ENCODE peak calls at places on chromosome 13, in five cellular contexts. H is stimulated activated CD8-positive, alpha-beta memory T cell treated with anti-CD3 and anti-CD28 coated beads, Interleukin-12 subunit alpha, Interleukin-12 subunit beta, amount 100 ng/mL, for 4 hours; M is neural crest cell; V is fibroblast of the aortic adventitia; C is heart right ventricle. K is an unnamed sample.
A peak's percentile ranks its signal among the peaks of the same experiment; 100 is the strongest.

GRCh38 chr13:100173203-100173602 is 84.3 kb downstream of the PCCA start:
- DNase-seq in C (no peak), V (no peak), H (no peak), M (no peak), K (no peak)

GRCh38 chr13:34886987-34887386 is 55.1 kb upstream of the NBEA start:
- DNase-seq in H (no peak), V (no peak), C (no peak), M (no peak), K (no peak)

GRCh38 chr13:109666656-109667448 is 119.5 kb downstream of the IRS2 start:
- DNase-seq in V (no peak), C (no peak), H (no peak), M (no peak), K (no peak)

GRCh38 chr13:40666905-40667621 is 622 bp upstream of the FOXO1 start:
- DNase-seq in H (no peak), M (peak; percentile 66), C (peak; percentile 56), V (no peak), K (peak; percentile 31)

GRCh38 chr13:73090116-73090811 is 31.5 kb downstream of the KLF5 start:
- DNase-seq in M (no peak), H (no peak), V (peak; percentile 69), C (no peak), K (no peak)

GRCh38 chr13:113636266-113636963 is 21.6 kb downstream of the ATP4B start:
- DNase-seq in M (no peak), C (no peak), V (no peak), H (no peak), K (peak; percentile 4)

GRCh38 chr13:75145926-75146325 is 336.0 kb downstream of the TBC1D4 start:
- DNase-seq in H (no peak), C (no peak), M (no peak), V (peak; percentile 74), K (no peak)

GRCh38 chr13:26983533-26984315 is 187.9 kb downstream of the USP12 start:
- DNase-seq in M (no peak), H (no peak), C (no peak), V (peak; percentile 41), K (no peak)

GRCh38 chr13:92739306-92739818 is 487.2 kb upstream of the GPC6 start:
- DNase-seq in C (no peak), V (no peak), M (no peak), H (no peak), K (no peak)

GRCh38 chr13:113851480-113851803 is 12.4 kb downstream of the GAS6 start:
- DNase-seq in H (no peak), C (no peak), M (no peak), V (no peak), K (no peak)

GRCh38 chr13:111066544-111066943 is 48.6 kb upstream of the ARHGEF7 start:
- DNase-seq in V (no peak), C (no peak), M (no peak), H (no peak), K (no peak)

GRCh38 chr13:40439928-40440327 is 226.5 kb downstream of the FOXO1 start:
- DNase-seq in V (peak; percentile 24), H (no peak), C (no peak), M (no peak), K (no peak)

GRCh38 chr13:93932901-93933300 is 546.6 kb downstream of the DCT start:
- DNase-seq in V (no peak), C (no peak), M (no peak), H (no peak), K (no peak)

GRCh38 chr13:31972453-31972852 is 59.1 kb upstream of the FRY start:
- DNase-seq in C (no peak), M (no peak), H (no peak), V (no peak), K (no peak)

GRCh38 chr13:36728006-36728405 is 54.2 kb downstream of the SERTM1 start:
- DNase-seq in M (no peak), H (no peak), V (no peak), C (no peak), K (no peak)

GRCh38 chr13:31945202-31945978 is 86.2 kb upstream of the FRY start:
- DNase-seq in V (peak; percentile 79), H (no peak), M (no peak), C (peak; percentile 61), K (no peak)

GRCh38 chr13:75813323-75813722 is 177.2 kb downstream of the LMO7 start:
- DNase-seq in H (no peak), C (peak; percentile 17), M (no peak), V (no peak), K (no peak)

GRCh38 chr13:45615501-45616101 is at the start of gene ERICH6B:
- DNase-seq in C (peak; percentile 20), H (no peak), M (peak; percentile 76), V (peak; percentile 6), K (no peak)

GRCh38 chr13:66835040-66835628 is 395.0 kb downstream of the PCDH9 start:
- DNase-seq in M (no peak), V (peak; percentile 19), C (peak; percentile 77), H (no peak), K (no peak)

GRCh38 chr13:111228262-111229144 is 91.9 kb upstream of the TEX29 start:
- DNase-seq in H (no peak), C (no peak), V (no peak), M (no peak), K (no peak)

GRCh38 chr13:47109028-47109427 is 212.2 kb upstream of the HTR2A start:
- DNase-seq in V (no peak), M (no peak), H (no peak), C (no peak), K (no peak)

GRCh38 chr13:50670847-50671542 is 172.5 kb downstream of the DLEU7 start:
- DNase-seq in H (no peak), M (no peak), C (no peak), V (no peak), K (no peak)

GRCh38 chr13:30738946-30739528 is 3.7 kb downstream of the ALOX5AP start:
- DNase-seq in M (no peak), V (no peak), C (no peak), H (no peak), K (no peak)

GRCh38 chr13:105050696-105051095 is 1484.8 kb downstream of the EFNB2 start:
- DNase-seq in H (no peak), M (no peak), C (no peak), V (no peak), K (no peak)

GRCh38 chr13:75838366-75839017 is 202.4 kb downstream of the LMO7 start:
- DNase-seq in H (no peak), V (no peak), C (no peak), M (no peak), K (no peak)

GRCh38 chr13:27295096-27295495 is 24.5 kb downstream of the RASL11A start:
- DNase-seq in V (no peak), M (no peak), C (no peak), H (no peak), K (no peak)

GRCh38 chr13:43879323-43880181 is at the start of the genes CCDC122 and LACC1:
- DNase-seq in C (peak; percentile 87), V (peak; percentile 76), M (peak; percentile 51), H (peak; percentile 66), K (peak; percentile 81)

GRCh38 chr13:50788551-50788950 is 54.9 kb downstream of the DLEU7 start:
- DNase-seq in C (no peak), H (no peak), M (no peak), V (no peak), K (no peak)

GRCh38 chr13:30925429-30925828 is 7.0 kb upstream of the TEX26 start:
- DNase-seq in C (no peak), V (no peak), M (no peak), H (no peak), K (no peak)

GRCh38 chr13:33135097-33135496 is 118.9 kb downstream of the KL start:
- DNase-seq in M (no peak), V (no peak), C (no peak), H (no peak), K (no peak)

GRCh38 chr13:112042496-112042895 is 24.5 kb upstream of the SOX1 start:
- DNase-seq in H (no peak), M (no peak), V (no peak), C (no peak), K (no peak)

GRCh38 chr13:95535243-95535642 is 17.3 kb upstream of the CLDN10 start:
- DNase-seq in H (no peak), C (no peak), V (peak; percentile 50), M (no peak), K (no peak)

GRCh38 chr13:67377919-67378318 is 147.8 kb upstream of the PCDH9 start:
- DNase-seq in C (no peak), H (no peak), M (no peak), V (no peak), K (no peak)

GRCh38 chr13:72384186-72384823 is 343.1 kb downstream of the MZT1 start:
- DNase-seq in V (no peak), H (no peak), M (no peak), C (no peak), K (no peak)